ENCODE peak calls at places on chromosomes 2 and 18, in six cellular contexts. X is fibroblast of the conjunctiva, U is lower leg skin, I is GM04503, C is RWPE1, B is NCI-H1105 treated with DMSO at 0.1 percent for 48 hours. M is an unnamed sample.

GRCh38 chr2:214808961-214809750 is at the start of gene BARD1:
- DNase-seq in X (peak), I (no peak), B (peak), U (peak), C (peak), M (peak)

GRCh38 chr2:74092236-74092635 is 55.5 kb downstream of the BOLA3 start:
- DNase-seq in C (no peak), U (no peak), X (no peak), B (no peak), I (no peak), M (no peak)

GRCh38 chr2:216404010-216404618 is 8.2 kb upstream of the SMARCAL1 start:
- DNase-seq in B (peak), C (peak), I (no peak), X (peak), U (peak), M (no peak)

GRCh38 chr2:70010222-70011111 is 49.0 kb upstream of the ASPRV1 start:
- DNase-seq in U (no peak), B (peak), C (peak), I (no peak), X (no peak), M (no peak)

GRCh38 chr2:215680605-215681598 is 245.0 kb upstream of the FN1 start:
- DNase-seq in C (no peak), X (peak), B (no peak), I (peak), U (no peak), M (peak)

GRCh38 chr2:217055624-217056023 is 195.8 kb upstream of the TNP1 start:
- DNase-seq in U (no peak), B (no peak), I (no peak), X (no peak), C (no peak), M (no peak)

GRCh38 chr18:54871231-54871630 is 43.0 kb downstream of the RAB27B start:
- DNase-seq in C (no peak), B (no peak), X (no peak), I (no peak), U (no peak), M (no peak)

GRCh38 chr2:235594041-235594440 is 100.2 kb downstream of the AGAP1 start:
- DNase-seq in X (peak), C (peak), B (peak), U (no peak), I (no peak), M (no peak)

GRCh38 chr2:219675206-219675605 is 47.8 kb downstream of the SLC4A3 start:
- DNase-seq in U (no peak), X (no peak), I (no peak), B (peak), C (no peak), M (no peak)

GRCh38 chr2:187658952-187659525 is 104.8 kb upstream of the TFPI start:
- DNase-seq in X (peak), C (peak), B (no peak), I (no peak), U (no peak), M (no peak)

GRCh38 chr18:60746491-60746890 is 373.9 kb upstream of the MC4R start:
- DNase-seq in B (no peak), I (no peak), C (no peak), X (no peak), U (no peak), M (no peak)

GRCh38 chr18:52888014-52888413 is 548.0 kb downstream of the DCC start:
- DNase-seq in U (no peak), C (no peak), I (no peak), X (no peak), B (peak), M (no peak)

GRCh38 chr2:203240491-203240890 is 1.7 kb downstream of the CYP20A1 start:
- DNase-seq in C (no peak), X (no peak), I (no peak), U (no peak), B (no peak), M (no peak)

GRCh38 chr18:79558196-79559120 is 121.1 kb upstream of the CTDP1 start:
- DNase-seq in B (no peak), X (no peak), C (no peak), I (no peak), U (no peak), M (no peak)